ENCODE peak calls at places on chromosomes 11 and 22, in six cellular contexts. V is mesenchymal stem cell; S is ureter; A is psoas muscle; F is stimulated activated effector memory CD8-positive, alpha-beta T cell treated with anti-CD3 and anti-CD28 coated beads, Interleukin-12 subunit alpha, Interleukin-12 subunit beta, amount 100 ng/mL, for 72 hours; J is T follicular helper cell. L is an unnamed sample.

GRCh38 chr11:116700586-116701220 is 72.1 kb downstream of the BUD13 start:
- DNase-seq in S (peak), V (no peak), A (no peak), J (no peak), F (no peak), L (peak)

GRCh38 chr11:65375012-65375411 is 7.4 kb downstream of the SLC25A45 start:
- DNase-seq in J (no peak), V (no peak), S (no peak), A (no peak), F (no peak), L (no peak)

GRCh38 chr11:19938051-19938856 is 222.0 kb downstream of the DBX1 start:
- DNase-seq in V (peak), F (peak), A (peak), J (no peak), S (no peak), L (no peak)

GRCh38 chr11:23840872-23841271 is 656.0 kb upstream of the LUZP2 start:
- DNase-seq in A (no peak), J (no peak), F (no peak), V (no peak), S (no peak), L (no peak)

GRCh38 chr22:22410121-22410520 is 98.4 kb downstream of the ZNF280B start:
- DNase-seq in A (no peak), V (no peak), F (no peak), J (no peak), S (no peak), L (peak)

GRCh38 chr11:116851631-116852030 is 14.2 kb upstream of the APOA1 start:
- DNase-seq in V (no peak), J (peak), S (no peak), F (peak), A (no peak), L (no peak)

GRCh38 chr22:28442264-28442950 is 237.2 kb downstream of the TTC28 start:
- DNase-seq in V (peak), A (peak), J (peak), S (peak), F (peak), L (peak)

GRCh38 chr11:63547076-63547475 is 10.5 kb downstream of the PLAAT4 start:
- DNase-seq in A (no peak), J (no peak), V (no peak), F (no peak), S (no peak), L (peak)

GRCh38 chr11:80007616-80008015 is 566.8 kb upstream of the TENM4 start:
- DNase-seq in F (no peak), V (no peak), S (no peak), A (no peak), J (no peak), L (no peak)

L was measured in osteocyte.